ENCODE peak calls at places on chromosome 15, in nine cellular contexts. M, J, D, Y, P, G, Q, X and W are unnamed samples.
A peak's percentile ranks its signal among the peaks of the same experiment; 100 is the strongest.

GRCh38 chr15:65470866-65471265 is 46.6 kb downstream of the DPP8 start:
- DNase-seq in M (no peak), J (no peak), G (no peak), D (no peak), P (no peak), X (no peak), Y (no peak), Q (no peak), W (no peak)

GRCh38 chr15:48427960-48428547 is 96.8 kb downstream of the DUT start:
- DNase-seq in G (peak; percentile 6), J (peak; percentile 63), Q (no peak), X (peak; percentile 46), D (no peak), M (peak; percentile 96), Y (no peak), P (no peak), W (no peak)

GRCh38 chr15:70084461-70084860 is 13.3 kb downstream of the TLE3 start:
- DNase-seq in G (no peak), D (no peak), X (no peak), Q (no peak), Y (no peak), M (no peak), J (no peak), P (no peak), W (no peak)

GRCh38 chr15:27459836-27460235 is 488.9 kb downstream of the GABRG3 start:
- DNase-seq in Q (no peak), P (no peak), M (no peak), J (no peak), G (no peak), Y (no peak), X (no peak), D (no peak), W (no peak)

GRCh38 chr15:60387321-60387720 is 10.5 kb downstream of the ANXA2 start:
- DNase-seq in Y (no peak), X (no peak), J (no peak), P (no peak), G (no peak), M (no peak), D (no peak), Q (no peak), W (no peak)

GRCh38 chr15:41571948-41572347 is 12.9 kb downstream of the TYRO3 start:
- DNase-seq in D (no peak), X (no peak), Y (no peak), M (no peak), J (no peak), G (no peak), Q (no peak), P (no peak), W (no peak)

GRCh38 chr15:66101715-66102395 is 151.7 kb downstream of the MEGF11 start:
- DNase-seq in P (no peak), G (no peak), Y (no peak), X (no peak), M (no peak), D (no peak), J (no peak), Q (no peak), W (no peak)

GRCh38 chr15:78452485-78452884 is 14.5 kb downstream of the IREB2 start:
- DNase-seq in M (no peak), G (no peak), Y (no peak), P (no peak), X (no peak), D (no peak), J (no peak), Q (no peak), W (no peak)

GRCh38 chr15:66253296-66253642 is 281 bp downstream of the MEGF11 start:
- DNase-seq in P (no peak), X (no peak), J (no peak), D (no peak), Y (no peak), Q (no peak), M (no peak), G (no peak), W (no peak)

GRCh38 chr15:99306694-99307338 is 55.5 kb downstream of the LRRC28 start:
- DNase-seq in J (no peak), Y (no peak), P (peak; percentile 42), D (no peak), Q (no peak), G (no peak), X (no peak), M (no peak), W (no peak)

GRCh38 chr15:71151061-71151460 is 35.8 kb downstream of the THSD4 start:
- DNase-seq in D (no peak), J (peak; percentile 6), M (no peak), X (peak; percentile 62), Y (no peak), P (no peak), G (no peak), Q (peak; percentile 92), W (no peak)

GRCh38 chr15:65558336-65558735 is 28.1 kb downstream of the HACD3 start:
- DNase-seq in Y (no peak), J (no peak), Q (no peak), P (no peak), M (no peak), D (no peak), G (no peak), X (peak; percentile 3), W (no peak)

GRCh38 chr15:53031469-53031868 is 241.3 kb upstream of the ONECUT1 start:
- DNase-seq in X (no peak), Q (no peak), Y (no peak), J (no peak), G (no peak), D (no peak), M (no peak), P (no peak), W (no peak)

GRCh38 chr15:27101982-27102381 is 131.0 kb downstream of the GABRG3 start:
- DNase-seq in Y (no peak), D (no peak), Q (no peak), J (no peak), P (no peak), M (no peak), G (no peak), X (no peak), W (no peak)

GRCh38 chr15:35129361-35129760 is 44.3 kb upstream of the NANOGP8 start:
- DNase-seq in P (no peak), J (no peak), Y (no peak), D (no peak), G (no peak), Q (no peak), M (no peak), X (no peak), W (no peak)

GRCh38 chr15:100096700-100097099 is 245.1 kb downstream of the ADAMTS17 start:
- DNase-seq in D (no peak), G (no peak), J (no peak), X (no peak), Y (no peak), P (no peak), Q (no peak), M (no peak), W (no peak)